ENCODE peak calls at places on chromosome 19, in seven cellular contexts. H, G, T, R, X, M and Y are unnamed samples.

GRCh38 chr19:33217881-33218280 is 7.8 kb downstream of the SLC7A10 start:
- DNase-seq in H (no peak), G (no peak), T (no peak), R (no peak), X (no peak), M (no peak), Y (no peak)

GRCh38 chr19:6012416-6013170 is 34.7 kb upstream of the RANBP3 start:
- DNase-seq in H (no peak), G (no peak), T (no peak), R (no peak), X (no peak), M (no peak), Y (no peak)

GRCh38 chr19:55640577-55641375 is at the start of gene ZNF580:
- DNase-seq in H (no peak), G (no peak), T (peak; percentile 50), R (peak; percentile 71), X (no peak), M (peak; percentile 58), Y (peak; percentile 56)

GRCh38 chr19:13095934-13096890 is 6.4 kb downstream of the LYL1 start:
- DNase-seq in H (no peak), G (no peak), T (no peak), R (peak; percentile 37), X (no peak), M (no peak), Y (no peak)

GRCh38 chr19:32203161-32203560 is 142.2 kb upstream of the ZNF507 start:
- DNase-seq in H (no peak), G (no peak), T (no peak), R (no peak), X (no peak), M (no peak), Y (no peak)

GRCh38 chr19:44553478-44554171 is 24.1 kb upstream of the CEACAM20 start:
- DNase-seq in H (no peak), G (no peak), T (no peak), R (no peak), X (no peak), M (no peak), Y (no peak)

GRCh38 chr19:45040059-45040767 is 1.4 kb downstream of the CLASRP start:
- DNase-seq in H (no peak), G (no peak), T (no peak), R (no peak), X (no peak), M (no peak), Y (no peak)

GRCh38 chr19:41325640-41325946 is 15.6 kb downstream of the CCDC97 start:
- DNase-seq in H (no peak), G (no peak), T (no peak), R (no peak), X (no peak), M (no peak), Y (no peak)

GRCh38 chr19:30063184-30064020 is 121.4 kb downstream of the URI1 start:
- DNase-seq in H (no peak), G (no peak), T (no peak), R (no peak), X (no peak), M (no peak), Y (no peak)

GRCh38 chr19:18332917-18333530 is 7.4 kb upstream of the PGPEP1 start:
- DNase-seq in H (no peak), G (no peak), T (no peak), R (no peak), X (no peak), M (no peak), Y (no peak)

GRCh38 chr19:1599460-1599846 is 5.8 kb downstream of the UQCR11 start:
- DNase-seq in H (no peak), G (no peak), T (no peak), R (no peak), X (no peak), M (no peak), Y (no peak)

GRCh38 chr19:1214862-1215731 is 9.5 kb downstream of the STK11 start:
- DNase-seq in H (no peak), G (no peak), T (no peak), R (no peak), X (no peak), M (peak; percentile 74), Y (no peak)

GRCh38 chr19:3855321-3855720 is 13.5 kb downstream of the ZFR2 start:
- DNase-seq in H (no peak), G (no peak), T (no peak), R (peak; percentile 4), X (no peak), M (no peak), Y (no peak)

GRCh38 chr19:51122112-51122981 is 2.4 kb upstream of the SIGLEC9 start:
- DNase-seq in H (no peak), G (no peak), T (no peak), R (no peak), X (no peak), M (no peak), Y (peak; percentile 48)

GRCh38 chr19:41621654-41622053 is 5.2 kb downstream of the CEACAM4 start:
- DNase-seq in H (no peak), G (no peak), T (no peak), R (no peak), X (no peak), M (no peak), Y (no peak)

GRCh38 chr19:50669319-50670101 is 20.3 kb downstream of the C19orf81 start:
- DNase-seq in H (peak; percentile 21), G (no peak), T (peak; percentile 8), R (peak; percentile 57), X (no peak), M (no peak), Y (peak; percentile 12)

GRCh38 chr19:35609881-35610353 is 2.6 kb upstream of the HAUS5 start:
- DNase-seq in H (no peak), G (no peak), T (no peak), R (peak; percentile 42), X (no peak), M (no peak), Y (no peak)

GRCh38 chr19:52662631-52663030 is 24.5 kb upstream of the ZNF83 start:
- DNase-seq in H (no peak), G (no peak), T (no peak), R (no peak), X (no peak), M (no peak), Y (no peak)

GRCh38 chr19:6210091-6210490 is 69.7 kb downstream of the MLLT1 start:
- DNase-seq in H (no peak), G (no peak), T (no peak), R (no peak), X (no peak), M (no peak), Y (no peak)

GRCh38 chr19:49512970-49513745 is 697 bp downstream of the FCGRT start:
- DNase-seq in H (no peak), G (no peak), T (no peak), R (peak; percentile 58), X (no peak), M (peak; percentile 66), Y (no peak)

GRCh38 chr19:41405776-41406175 is 8.2 kb downstream of the BCKDHA start:
- DNase-seq in H (no peak), G (no peak), T (no peak), R (no peak), X (no peak), M (peak; percentile 58), Y (no peak)

GRCh38 chr19:39590265-39590664 is 12.1 kb upstream of the LGALS13 start:
- DNase-seq in H (no peak), G (no peak), T (no peak), R (peak; percentile 33), X (no peak), M (no peak), Y (no peak)